ENCODE peak calls at places on chromosome 22, in six cellular contexts. V is T-helper 2 cell; H is smooth muscle cell of the brain vasculature; L is astrocyte of the spinal cord; D is fibroblast of mammary gland; C is effector memory CD4-positive, alpha-beta T cell. Q is an unnamed sample.

GRCh38 chr22:37132773-37133172 is 16.9 kb downstream of the IL2RB start:
- DNase-seq in V (no peak), H (no peak), L (no peak), D (no peak), C (no peak), Q (no peak)

GRCh38 chr22:44389926-44390925 is 77.5 kb upstream of the SHISAL1 start:
- DNase-seq in V (no peak), H (no peak), L (no peak), D (no peak), C (no peak), Q (no peak)

GRCh38 chr22:49398115-49398514 is 429.6 kb downstream of the BRD1 start:
- DNase-seq in V (no peak), H (no peak), L (no peak), D (no peak), C (no peak), Q (no peak)

GRCh38 chr22:31240011-31240410 is 27.9 kb downstream of the LIMK2 start:
- DNase-seq in V (no peak), H (no peak), L (peak), D (no peak), C (no peak), Q (no peak)

GRCh38 chr22:20523118-20523983 is 15.9 kb downstream of the MED15 start:
- DNase-seq in V (no peak), H (no peak), L (peak), D (peak), C (no peak), Q (no peak)

GRCh38 chr22:36935694-36936093 is 22.3 kb downstream of the CSF2RB start:
- DNase-seq in V (no peak), H (no peak), L (no peak), D (no peak), C (no peak), Q (no peak)

GRCh38 chr22:21594865-21595452 is 27.4 kb downstream of the UBE2L3 start:
- DNase-seq in V (no peak), H (no peak), L (no peak), D (no peak), C (no peak), Q (no peak)

GRCh38 chr22:39959640-39960447 is at the start of gene TMA7B:
- DNase-seq in V (no peak), H (no peak), L (peak), D (peak), C (no peak), Q (no peak)

GRCh38 chr22:47030143-47030641 is 267.7 kb downstream of the TBC1D22A start:
- DNase-seq in V (no peak), H (no peak), L (peak), D (peak), C (no peak), Q (no peak)

GRCh38 chr22:46929689-46930225 is 167.3 kb downstream of the TBC1D22A start:
- DNase-seq in V (no peak), H (no peak), L (no peak), D (no peak), C (no peak), Q (no peak)

GRCh38 chr22:32723632-32724031 is 77.9 kb upstream of the TIMP3 start:
- DNase-seq in V (no peak), H (peak), L (peak), D (peak), C (no peak), Q (peak)

GRCh38 chr22:17774928-17775675 is 833 bp upstream of the BID start:
- DNase-seq in V (no peak), H (no peak), L (no peak), D (no peak), C (no peak), Q (no peak)

GRCh38 chr22:35891442-35891841 is 137.2 kb downstream of the RBFOX2 start:
- DNase-seq in V (no peak), H (no peak), L (no peak), D (no peak), C (no peak), Q (no peak)

GRCh38 chr22:46031066-46031465 is 54.1 kb upstream of the WNT7B start:
- DNase-seq in V (no peak), H (no peak), L (no peak), D (no peak), C (no peak), Q (no peak)

GRCh38 chr22:33853200-33854097 is 66.8 kb downstream of the LARGE1 start:
- DNase-seq in V (no peak), H (peak), L (peak), D (peak), C (no peak), Q (no peak)

GRCh38 chr22:27113211-27114030 is 456.0 kb downstream of the MIAT start:
- DNase-seq in V (no peak), H (no peak), L (peak), D (peak), C (no peak), Q (no peak)

GRCh38 chr22:50041361-50042065 is 16.6 kb downstream of the TTLL8 start:
- DNase-seq in V (no peak), H (no peak), L (no peak), D (no peak), C (no peak), Q (no peak)

GRCh38 chr22:50613291-50613981 is 12.8 kb downstream of the MAPK8IP2 start:
- DNase-seq in V (no peak), H (no peak), L (no peak), D (peak), C (no peak), Q (no peak)

GRCh38 chr22:20459152-20459542 is 21.5 kb upstream of the SCARF2 start:
- DNase-seq in V (no peak), H (no peak), L (no peak), D (no peak), C (no peak), Q (no peak)

GRCh38 chr22:45482169-45482568 is 20.5 kb upstream of the FBLN1 start:
- DNase-seq in V (no peak), H (no peak), L (no peak), D (no peak), C (no peak), Q (no peak)

GRCh38 chr22:32576553-32577255 is 102.1 kb downstream of the FBXO7 start:
- DNase-seq in V (no peak), H (no peak), L (no peak), D (no peak), C (no peak), Q (no peak)

GRCh38 chr22:27241430-27242110 is 560.0 kb downstream of the MN1 start:
- DNase-seq in V (no peak), H (no peak), L (peak), D (no peak), C (no peak), Q (no peak)

GRCh38 chr22:30555282-30556210 is 9.0 kb upstream of the SEC14L6 start:
- DNase-seq in V (no peak), H (no peak), L (no peak), D (no peak), C (no peak), Q (no peak)

GRCh38 chr22:50481440-50482106 is at the start of gene ADM2:
- DNase-seq in V (peak), H (no peak), L (no peak), D (no peak), C (peak), Q (no peak)

GRCh38 chr22:29112102-29112501 is 39.3 kb downstream of the KREMEN1 start:
- DNase-seq in V (no peak), H (no peak), L (no peak), D (no peak), C (no peak), Q (no peak)

GRCh38 chr22:20268350-20269012 is 363 bp upstream of the RTN4R start:
- DNase-seq in V (no peak), H (no peak), L (no peak), D (peak), C (peak), Q (no peak)

GRCh38 chr22:39135092-39135896 is 17.2 kb downstream of the CBX7 start:
- DNase-seq in V (no peak), H (no peak), L (peak), D (no peak), C (no peak), Q (no peak)

GRCh38 chr22:42075277-42075676 is 1.2 kb downstream of the PHETA2 start:
- DNase-seq in V (no peak), H (no peak), L (no peak), D (no peak), C (no peak), Q (no peak)

GRCh38 chr22:21998595-21999247 is 16.1 kb upstream of the TOP3B start:
- DNase-seq in V (no peak), H (no peak), L (no peak), D (no peak), C (no peak), Q (no peak)

GRCh38 chr22:41668971-41669911 is 19.4 kb downstream of the SNU13 start:
- DNase-seq in V (no peak), H (no peak), L (peak), D (peak), C (no peak), Q (no peak)

GRCh38 chr22:27242917-27243589 is 558.5 kb downstream of the MN1 start:
- DNase-seq in V (no peak), H (no peak), L (peak), D (no peak), C (no peak), Q (no peak)

Q was measured in SK-N-MC.